ENCODE peak calls at places on chromosomes 12 and 14, in ten cellular contexts. F is endothelial cell of umbilical vein, K is sigmoid colon, Q is stomach, U is breast epithelium, B is GM12878, R is K562, Z is HCT116, H is GM12892, A is SK-N-MC. L is an unnamed sample.

GRCh38 chr12:12436831-12437345 is 80.0 kb downstream of the BORCS5 start:
- DNase-seq in A (no peak), U (no peak), R (no peak), K (no peak), B (no peak), H (no peak), F (no peak), Z (no peak), Q (no peak), L (no peak)

GRCh38 chr12:24661657-24662096 is 287.2 kb downstream of the BCAT1 start:
- DNase-seq in Q (peak; percentile 28), A (no peak), Z (no peak), U (no peak), K (peak; percentile 67), B (no peak), R (peak; percentile 3), F (no peak), H (no peak), L (no peak)

GRCh38 chr12:31832740-31833540 is 104.1 kb upstream of the AMN1 start:
- DNase-seq in A (no peak), H (no peak), Z (no peak), F (no peak), Q (no peak), B (peak; percentile 73), U (no peak), R (peak; percentile 58), K (no peak), L (no peak)

GRCh38 chr12:6827437-6827894 is 741 bp upstream of the P3H3 start:
- DNase-seq in Z (peak; percentile 69), Q (peak; percentile 79), B (no peak), K (peak; percentile 97), H (no peak), A (peak; percentile 22), U (peak; percentile 76), F (peak; percentile 81), R (peak; percentile 86), L (peak; percentile 83)

GRCh38 chr12:27554421-27555186 is 30.6 kb downstream of the PPFIBP1 start:
- DNase-seq in F (peak; percentile 78), H (no peak), R (no peak), Z (no peak), Q (no peak), K (peak; percentile 86), A (no peak), U (no peak), B (no peak), L (peak; percentile 67)

GRCh38 chr14:91145396-91146160 is 31.7 kb downstream of the DGLUCY start:
- DNase-seq in B (no peak), Z (no peak), F (no peak), K (no peak), H (no peak), U (no peak), Q (no peak), A (no peak), R (no peak), L (no peak)

GRCh38 chr14:75182820-75183219 is 6.4 kb upstream of the TMED10 start:
- DNase-seq in B (no peak), U (no peak), Q (no peak), Z (no peak), A (no peak), F (no peak), R (no peak), K (no peak), H (no peak), L (no peak)

GRCh38 chr12:74801625-74802024 is 264.0 kb downstream of the ATXN7L3B start:
- DNase-seq in R (no peak), Q (no peak), U (no peak), H (no peak), Z (no peak), K (no peak), B (no peak), F (no peak), A (no peak), L (no peak)

GRCh38 chr14:73397810-73398209 is 60.5 kb downstream of the NUMB start:
- DNase-seq in R (no peak), U (no peak), Z (no peak), Q (no peak), B (no peak), F (no peak), A (no peak), H (no peak), K (no peak), L (no peak)

GRCh38 chr12:12859690-12860089 is 31.7 kb upstream of the GPRC5A start:
- DNase-seq in B (no peak), Q (no peak), F (no peak), K (no peak), H (no peak), U (no peak), Z (no peak), A (no peak), R (peak; percentile 17), L (no peak)

GRCh38 chr14:69443296-69443805 is 41.2 kb upstream of the PLEKHD1 start:
- DNase-seq in H (no peak), U (no peak), A (no peak), F (no peak), K (no peak), R (no peak), B (no peak), Q (no peak), Z (no peak), L (no peak)

GRCh38 chr12:4855121-4855924 is 54.4 kb upstream of the KCNA1 start:
- DNase-seq in U (no peak), H (peak; percentile 47), R (peak; percentile 67), B (peak; percentile 51), Q (peak; percentile 57), A (peak; percentile 47), Z (peak; percentile 69), K (peak; percentile 80), F (peak; percentile 74), L (peak; percentile 71)

GRCh38 chr14:100688598-100689499 is 37.8 kb upstream of the DLK1 start:
- DNase-seq in U (no peak), Z (peak; percentile 33), A (no peak), B (no peak), F (no peak), H (no peak), Q (no peak), R (no peak), K (no peak), L (no peak)

GRCh38 chr12:45279916-45280547 is 64.1 kb downstream of the ANO6 start:
- DNase-seq in A (no peak), Z (no peak), R (peak; percentile 71), F (no peak), K (no peak), B (no peak), H (no peak), U (no peak), Q (no peak), L (no peak)

GRCh38 chr14:56703947-56704346 is 106.3 kb downstream of the OTX2 start:
- DNase-seq in B (no peak), H (no peak), K (no peak), A (no peak), U (no peak), Z (no peak), F (no peak), Q (no peak), R (no peak), L (no peak)

GRCh38 chr14:92973265-92973797 is 50.4 kb downstream of the CHGA start:
- DNase-seq in F (peak; percentile 17), U (peak; percentile 69), H (no peak), Q (peak; percentile 62), Z (no peak), R (peak; percentile 49), B (no peak), K (peak; percentile 94), A (no peak), L (peak; percentile 86)

GRCh38 chr14:78983126-78983525 is 813.0 kb downstream of the NRXN3 start:
- DNase-seq in Q (no peak), K (no peak), H (no peak), A (no peak), R (no peak), F (no peak), U (no peak), Z (no peak), B (no peak), L (no peak)
- TF ChIP-seq POLR2AphosphoS5 in Q (no peak), K (no peak), H (no peak), A (no peak), R (no peak), F (no peak), U (no peak), Z (no peak), B (no peak), L (no peak)

GRCh38 chr12:126457776-126458175 is 1392.5 kb downstream of the AACS start:
- DNase-seq in Z (no peak), H (no peak), U (no peak), F (no peak), R (no peak), B (no peak), K (no peak), Q (no peak), A (no peak), L (no peak)

GRCh38 chr12:126454581-126454980 is 1389.3 kb downstream of the AACS start:
- DNase-seq in R (no peak), A (no peak), K (no peak), F (no peak), U (no peak), Q (no peak), Z (no peak), H (no peak), B (no peak), L (no peak)
- TF ChIP-seq POLR2AphosphoS5 in R (no peak), A (no peak), K (no peak), F (no peak), U (no peak), Q (no peak), Z (no peak), H (no peak), B (no peak), L (no peak)

DNA sequence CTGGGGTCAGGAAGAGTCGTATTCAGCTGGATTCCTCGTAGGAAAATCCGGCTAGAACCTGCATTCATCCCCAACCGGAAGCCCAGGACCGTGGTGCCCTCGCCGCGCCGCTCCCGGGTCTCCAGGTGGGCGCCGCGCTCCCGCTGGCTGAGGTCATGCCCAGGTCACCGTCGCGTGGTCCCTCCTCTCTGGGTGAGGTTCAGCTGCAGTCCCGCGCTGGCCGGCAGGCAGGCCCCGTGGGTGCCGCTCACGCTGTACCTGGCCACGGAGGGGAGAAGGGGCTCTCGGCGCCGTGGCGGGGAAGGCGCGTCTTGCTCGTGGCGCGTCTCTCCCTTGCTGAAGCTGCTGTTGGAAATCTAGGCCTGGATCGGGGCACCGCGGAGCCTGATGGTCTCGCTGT is 44.5 kb downstream of the LRTM2 start:
- DNase-seq in F (no peak), B (no peak), A (no peak), H (no peak), K (no peak), U (no peak), Z (no peak), R (no peak), Q (peak; percentile 19), L (no peak)
- TF ChIP-seq POLR2AphosphoS5 in F (no peak), B (no peak), A (no peak), H (no peak), K (no peak), U (no peak), Z (no peak), R (no peak), Q (no peak), L (no peak)

DNA sequence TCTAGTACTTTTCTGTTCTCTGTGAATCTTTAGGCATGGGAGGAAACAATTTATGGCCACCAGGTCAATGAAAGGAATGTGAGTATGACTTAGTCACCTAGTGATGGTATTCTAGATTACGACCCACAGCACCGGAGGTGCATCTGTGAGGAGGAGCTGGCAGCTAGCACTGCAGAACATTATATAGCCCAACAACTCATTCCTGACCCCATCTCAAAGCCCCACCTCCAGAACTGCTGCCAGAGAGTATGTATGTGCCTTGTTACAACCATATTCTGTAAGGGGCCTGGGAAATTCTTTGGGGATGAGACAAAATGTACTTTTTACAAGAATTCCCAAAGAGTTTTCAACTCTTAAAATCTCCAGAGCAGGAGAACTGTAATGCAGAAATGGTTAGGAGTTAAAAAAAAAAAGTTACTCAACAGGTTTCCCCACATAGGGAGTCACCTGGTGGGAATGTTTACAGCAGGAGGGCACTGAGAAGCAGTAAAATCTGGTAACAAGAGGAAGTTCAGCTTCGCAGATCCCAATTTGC is 34.9 kb upstream of the CERS5 start:
- DNase-seq in H (no peak), K (no peak), U (no peak), A (no peak), Q (no peak), Z (peak; percentile 81), B (no peak), F (peak; percentile 81), R (no peak), L (peak; percentile 67)
- TF ChIP-seq POLR2AphosphoS5 in H (no peak), K (no peak), U (peak; percentile 60), A (no peak), Q (no peak), Z (no peak), B (no peak), F (peak; percentile 94), R (no peak), L (peak; percentile 94)